ENCODE peak calls at places on chromosome 19, in six cellular contexts. J is HCT116, R is neural progenitor cell, D is GM23248, N is hepatocyte, T is PC-3. G is an unnamed sample. For H3K79me2, the result is how much of the 10 kb centered on the place peaks cover.

GRCh38 chr19:45577111-45577905 is 7.3 kb downstream of the OPA3 start:
- DNase-seq in T (peak), R (no peak), J (no peak), D (peak), N (peak), G (peak)

GRCh38 chr19:10238172-10238783 is 7.1 kb upstream of the S1PR2 start:
- DNase-seq in T (peak), R (no peak), D (peak), J (no peak), N (peak), G (no peak)

GRCh38 chr19:29263305-29264080 is 50.5 kb upstream of the UQCRFS1 start:
- DNase-seq in J (no peak), D (peak), T (peak), R (peak), N (peak), G (peak)

GRCh38 chr19:57075801-57076492 is 43.8 kb upstream of the USP29 start:
- DNase-seq in T (peak), N (no peak), R (no peak), D (no peak), J (no peak), G (no peak)

GRCh38 chr19:31527443-31527842 is 178.2 kb upstream of the TSHZ3 start:
- DNase-seq in T (no peak), R (no peak), N (no peak), J (no peak), D (no peak), G (no peak)

GRCh38 chr19:47765522-47766358 is 12.8 kb upstream of the SELENOW start:
- DNase-seq in J (no peak), T (peak), N (peak), D (peak), R (peak), G (peak)

GRCh38 chr19:15196683-15197005 is 4.2 kb downstream of the NOTCH3 start:
- DNase-seq in R (no peak), D (no peak), J (no peak), N (no peak), T (no peak), G (no peak)

GRCh38 chr19:35556846-35557538 is 6.5 kb downstream of the ATP4A start:
- DNase-seq in J (no peak), N (no peak), D (no peak), T (no peak), R (no peak), G (no peak)

GRCh38 chr19:51712461-51713081 is 11.2 kb downstream of the HAS1 start:
- DNase-seq in D (peak), T (peak), N (peak), J (no peak), R (peak), G (peak)

GRCh38 chr19:22286151-22286810 is at the start of gene ZNF729:
- DNase-seq in D (no peak), J (no peak), R (no peak), T (no peak), N (no peak), G (no peak)

GRCh38 chr19:43759515-43759914 is 4.8 kb upstream of the SMG9 start:
- DNase-seq in T (peak), N (no peak), R (no peak), D (peak), J (peak), G (peak)

GRCh38 chr19:9531933-9532332 is 6.5 kb downstream of the ZNF426 start:
- DNase-seq in J (no peak), N (no peak), R (no peak), T (peak), D (peak), G (no peak)

GRCh38 chr19:50705422-50706019 is 14.1 kb downstream of the SHANK1 start:
- DNase-seq in R (peak), J (peak), D (peak), T (peak), N (peak), G (peak)

DNA sequence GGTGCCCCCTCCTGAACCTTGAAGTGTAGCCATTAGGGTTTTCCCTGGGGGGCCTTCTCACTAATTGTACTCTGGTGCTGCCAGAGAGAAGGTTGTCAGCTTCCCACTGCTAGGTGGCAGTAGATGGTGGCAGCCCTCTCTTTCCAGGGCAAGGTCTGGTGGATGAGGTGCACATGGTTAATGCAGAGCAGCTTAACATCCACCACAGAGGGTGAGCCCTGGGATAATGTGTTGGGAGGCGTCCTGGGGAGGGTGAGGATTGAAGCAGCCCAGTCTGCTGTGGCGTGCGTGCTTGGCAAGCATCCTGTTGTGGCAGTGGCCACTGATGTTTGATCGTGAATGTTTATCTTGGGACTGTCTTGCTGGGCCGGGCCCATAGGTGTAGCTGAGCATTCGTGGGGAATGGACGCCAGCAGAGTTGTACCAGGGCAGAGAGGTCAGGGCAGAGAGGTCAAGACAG is 5.8 kb downstream of the EGLN2 start:
- DNase-seq in D (peak), T (no peak), R (no peak), N (no peak), J (no peak), G (no peak)
- H3K79me2 ChIP-seq in D (half or more), T (half or more), R (half or more), N (half or more), J (half or more), G (half or more)

DNA sequence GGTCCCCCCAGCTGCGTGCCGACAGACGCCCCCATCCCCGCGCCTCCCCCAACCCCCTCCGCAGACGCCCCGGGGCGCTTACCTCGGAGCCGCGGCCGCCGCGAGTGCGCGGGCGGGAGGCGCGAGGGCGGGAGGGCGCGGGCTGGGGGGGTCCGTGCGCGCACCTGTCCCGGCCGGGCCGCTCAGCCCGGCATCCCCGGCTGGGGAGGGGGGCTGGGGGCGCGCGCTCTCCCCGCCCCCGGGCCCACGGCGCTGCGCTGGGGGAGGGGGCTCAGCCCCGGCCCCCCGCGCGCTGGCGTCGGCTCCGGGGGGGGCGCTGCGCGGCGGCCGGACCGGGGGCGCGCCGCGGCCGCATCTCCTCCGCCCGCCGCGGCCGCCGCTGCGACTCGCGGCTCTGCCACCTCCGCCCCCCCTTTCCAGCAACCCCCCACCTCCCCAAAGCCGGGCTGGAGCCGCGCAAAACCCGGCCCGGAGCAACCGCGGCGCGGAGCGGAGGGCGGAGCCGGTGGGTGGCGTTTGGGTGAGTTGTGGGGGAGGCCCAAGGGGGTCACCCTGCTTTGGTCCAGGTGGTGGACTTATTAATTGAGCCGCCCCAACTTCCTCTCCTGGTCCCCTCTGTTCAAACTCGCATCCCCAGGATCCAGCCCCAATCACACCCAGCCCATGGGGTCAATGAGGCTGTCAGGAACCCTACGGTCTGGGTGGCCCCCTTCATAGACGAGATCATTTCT is 22.1 kb upstream of the SEMA6B start:
- DNase-seq in D (no peak), T (peak), R (peak), N (no peak), J (no peak), G (peak)
- TF ChIP-seq EZH2 in D (no peak), T (no peak), R (no peak), N (no peak), J (no peak), G (no peak)

DNA sequence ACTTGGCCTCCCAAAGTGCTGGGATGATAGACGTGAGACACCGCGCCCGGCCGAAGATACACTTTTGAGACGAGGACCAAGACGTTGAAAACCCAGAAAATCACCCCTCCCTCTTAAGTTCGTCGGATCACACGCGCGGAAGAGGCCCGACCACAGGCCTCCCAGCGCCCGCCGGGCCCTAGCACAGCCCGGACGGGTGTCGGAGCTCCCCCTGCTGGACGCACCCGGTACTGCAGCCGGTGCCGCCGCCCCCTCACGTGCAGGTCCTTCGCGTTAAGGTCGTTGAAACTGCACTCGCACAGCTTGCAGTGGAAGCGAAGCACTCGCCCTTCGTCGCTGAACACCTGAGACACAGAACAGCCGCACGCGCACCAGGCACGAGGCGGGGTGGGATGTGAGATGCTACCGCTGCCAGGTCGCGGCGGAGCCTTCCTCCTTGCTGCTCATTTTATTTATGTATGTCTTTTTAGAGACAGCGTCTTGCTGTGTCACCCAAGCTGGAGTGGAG is 35.7 kb upstream of the MATK start:
- DNase-seq in J (peak), D (peak), T (peak), R (peak), N (peak), G (peak)
- TF ChIP-seq EZH2phosphoT487 in J (no peak), D (no peak), T (no peak), R (no peak), N (no peak), G (no peak)

GRCh38 chr19:49645995-49646394 is 4.0 kb downstream of the SCAF1 start:
- DNase-seq in T (no peak), J (no peak), N (no peak), D (no peak), R (no peak), G (no peak)
- H3K79me2 ChIP-seq in T (half or more), J (half or more), N (half or more), D (half or more), R (under half), G (under half)

DNA sequence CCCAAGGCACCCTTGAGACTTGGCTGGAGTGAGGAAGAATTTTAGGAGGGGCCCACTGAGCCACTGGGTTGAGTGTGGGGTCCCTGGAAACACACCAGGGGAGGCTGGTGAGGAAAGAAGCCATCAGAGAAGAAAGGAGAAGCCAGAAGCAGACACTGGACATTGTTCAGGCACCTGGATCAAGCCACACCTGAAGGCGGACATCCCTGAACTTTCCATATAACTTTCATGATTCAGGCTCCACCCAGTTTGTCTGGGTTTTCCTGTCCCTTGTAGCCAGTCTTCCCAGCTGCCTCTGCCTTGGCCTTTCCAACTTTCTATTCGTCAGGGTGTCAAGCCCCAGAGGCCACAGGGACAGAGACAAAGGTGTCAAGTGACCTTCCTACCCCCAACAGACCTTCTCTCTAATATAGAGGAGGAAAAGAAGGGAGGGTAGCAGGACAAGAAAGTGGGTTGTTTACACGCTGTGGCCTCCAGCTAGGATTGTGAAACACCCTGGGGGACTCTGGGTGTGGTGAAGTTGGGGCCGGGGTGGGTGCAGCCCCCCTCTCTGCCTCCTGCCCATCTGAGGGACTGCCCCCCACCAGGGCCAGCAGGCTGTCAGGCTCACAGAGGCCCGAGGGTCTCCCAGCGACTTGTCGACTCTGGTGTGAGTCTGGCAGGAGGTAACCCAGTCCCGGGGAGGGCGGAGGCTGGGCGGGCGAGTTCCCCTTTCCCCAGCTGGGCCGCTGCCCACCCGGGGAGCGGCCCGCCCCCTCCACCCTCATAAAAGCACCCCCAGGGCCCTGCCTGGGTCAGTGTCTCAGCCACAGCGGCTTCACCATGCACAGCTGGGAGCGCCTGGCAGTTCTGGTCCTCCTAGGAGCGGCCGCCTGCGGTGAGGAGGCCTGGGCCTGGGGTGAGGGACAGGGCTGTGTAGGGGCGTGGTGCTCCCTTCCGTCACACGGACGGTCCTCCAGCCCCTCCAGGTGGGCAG is at the start of gene CFD:
- DNase-seq in N (no peak), R (no peak), J (no peak), D (peak), T (no peak), G (no peak)
- TF ChIP-seq EZH2 in N (no peak), R (no peak), J (no peak), D (no peak), T (no peak), G (no peak)

GRCh38 chr19:46728693-46729339 is 11.9 kb upstream of the PRKD2 start:
- DNase-seq in T (peak), R (peak), N (peak), D (peak), J (no peak), G (peak)
- TF ChIP-seq EZH2phosphoT487 in T (no peak), R (no peak), N (no peak), D (no peak), J (no peak), G (no peak)